ENCODE peak calls at places on chromosomes 4 and X, in ten cellular contexts. One of them, this sample, is unnamed.

GRCh38 chr4:48483777-48484493 is 792 bp downstream of the SLC10A4 start:
- DNase-seq in A673: no peak
- DNase-seq in tibial nerve: no peak
- DNase-seq in EL: no peak
- DNase-seq in heart right ventricle: no peak
- DNase-seq in GM23248: peak; percentile 22
- DNase-seq in NCI-H2171: no peak
- DNase-seq in left ventricle myocardium inferior: no peak
- DNase-seq in NCI-H1092: no peak
- DNase-seq in naive thymus-derived CD4-positive, alpha-beta T cell: no peak
- DNase-seq in this sample: peak; percentile 53

GRCh38 chr4:4386736-4387392 is at the start of gene NSG1:
- DNase-seq in A673: peak; percentile 33
- DNase-seq in tibial nerve: no peak
- DNase-seq in EL: peak; percentile 26
- DNase-seq in heart right ventricle: peak; percentile 36
- DNase-seq in GM23248: peak; percentile 60
- DNase-seq in NCI-H2171: no peak
- DNase-seq in left ventricle myocardium inferior: peak; percentile 29
- DNase-seq in NCI-H1092: peak; percentile 69
- DNase-seq in naive thymus-derived CD4-positive, alpha-beta T cell: peak; percentile 45
- DNase-seq in this sample: peak; percentile 50

GRCh38 chrX:17859609-17860178 is 1.4 kb downstream of the RAI2 start:
- DNase-seq in A673: no peak
- DNase-seq in tibial nerve: no peak
- DNase-seq in EL: no peak
- DNase-seq in heart right ventricle: no peak
- DNase-seq in GM23248: no peak
- DNase-seq in NCI-H2171: peak; percentile 15
- DNase-seq in left ventricle myocardium inferior: no peak
- DNase-seq in NCI-H1092: no peak
- DNase-seq in naive thymus-derived CD4-positive, alpha-beta T cell: peak; percentile 49
- DNase-seq in this sample: peak; percentile 57

GRCh38 chr4:6474053-6474568 is 1.7 kb upstream of the PPP2R2C start:
- DNase-seq in A673: no peak
- DNase-seq in tibial nerve: no peak
- DNase-seq in EL: no peak
- DNase-seq in heart right ventricle: no peak
- DNase-seq in GM23248: no peak
- DNase-seq in NCI-H2171: no peak
- DNase-seq in left ventricle myocardium inferior: no peak
- DNase-seq in NCI-H1092: no peak
- DNase-seq in naive thymus-derived CD4-positive, alpha-beta T cell: no peak
- DNase-seq in this sample: no peak

GRCh38 chr4:87851955-87852354 is 19.2 kb downstream of the MEPE start:
- DNase-seq in A673: no peak
- DNase-seq in tibial nerve: no peak
- DNase-seq in EL: no peak
- DNase-seq in heart right ventricle: no peak
- DNase-seq in GM23248: no peak
- DNase-seq in NCI-H2171: no peak
- DNase-seq in left ventricle myocardium inferior: no peak
- DNase-seq in NCI-H1092: no peak
- DNase-seq in naive thymus-derived CD4-positive, alpha-beta T cell: no peak
- DNase-seq in this sample: no peak

GRCh38 chr4:173192375-173193162 is 24.0 kb downstream of the GALNT7 start:
- DNase-seq in A673: peak; percentile 56
- DNase-seq in tibial nerve: no peak
- DNase-seq in EL: no peak
- DNase-seq in heart right ventricle: no peak
- DNase-seq in GM23248: no peak
- DNase-seq in NCI-H2171: no peak
- DNase-seq in left ventricle myocardium inferior: no peak
- DNase-seq in NCI-H1092: no peak
- DNase-seq in naive thymus-derived CD4-positive, alpha-beta T cell: no peak
- DNase-seq in this sample: no peak

GRCh38 chrX:153824348-153824747 is 6.0 kb downstream of the PDZD4 start:
- DNase-seq in A673: no peak
- DNase-seq in tibial nerve: no peak
- DNase-seq in EL: no peak
- DNase-seq in heart right ventricle: no peak
- DNase-seq in GM23248: no peak
- DNase-seq in NCI-H2171: no peak
- DNase-seq in left ventricle myocardium inferior: no peak
- DNase-seq in NCI-H1092: no peak
- DNase-seq in naive thymus-derived CD4-positive, alpha-beta T cell: no peak
- DNase-seq in this sample: no peak

GRCh38 chr4:153553820-153554173 is 87.6 kb downstream of the TMEM131L start:
- DNase-seq in A673: no peak
- DNase-seq in tibial nerve: no peak
- DNase-seq in EL: no peak
- DNase-seq in heart right ventricle: no peak
- DNase-seq in GM23248: peak; percentile 50
- DNase-seq in NCI-H2171: no peak
- DNase-seq in left ventricle myocardium inferior: no peak
- DNase-seq in NCI-H1092: no peak
- DNase-seq in naive thymus-derived CD4-positive, alpha-beta T cell: no peak
- DNase-seq in this sample: no peak

GRCh38 chr4:137664055-137664405 is 131.7 kb upstream of the PCDH18 start:
- DNase-seq in A673: peak; percentile 94
- DNase-seq in tibial nerve: no peak
- DNase-seq in EL: peak; percentile 77
- DNase-seq in heart right ventricle: no peak
- DNase-seq in GM23248: peak; percentile 75
- DNase-seq in NCI-H2171: no peak
- DNase-seq in left ventricle myocardium inferior: no peak
- DNase-seq in NCI-H1092: no peak
- DNase-seq in naive thymus-derived CD4-positive, alpha-beta T cell: no peak
- DNase-seq in this sample: no peak

GRCh38 chr4:22515145-22515887 is 550 bp downstream of the ADGRA3 start:
- DNase-seq in A673: peak; percentile 87
- DNase-seq in tibial nerve: peak; percentile 50
- DNase-seq in EL: peak; percentile 78
- DNase-seq in heart right ventricle: peak; percentile 61
- DNase-seq in GM23248: peak; percentile 81
- DNase-seq in NCI-H2171: peak; percentile 35
- DNase-seq in left ventricle myocardium inferior: peak; percentile 61
- DNase-seq in NCI-H1092: peak; percentile 31
- DNase-seq in naive thymus-derived CD4-positive, alpha-beta T cell: no peak
- DNase-seq in this sample: peak; percentile 82

GRCh38 chrX:10529344-10529743 is 91.0 kb downstream of the MID1 start:
- DNase-seq in A673: no peak
- DNase-seq in tibial nerve: no peak
- DNase-seq in EL: peak; percentile 62
- DNase-seq in heart right ventricle: no peak
- DNase-seq in GM23248: peak; percentile 65
- DNase-seq in NCI-H2171: no peak
- DNase-seq in left ventricle myocardium inferior: no peak
- DNase-seq in NCI-H1092: no peak
- DNase-seq in naive thymus-derived CD4-positive, alpha-beta T cell: no peak
- DNase-seq in this sample: no peak

GRCh38 chr4:156169011-156169410 is 215.3 kb upstream of the CTSO start:
- DNase-seq in A673: peak; percentile 85
- DNase-seq in tibial nerve: no peak
- DNase-seq in EL: peak; percentile 90
- DNase-seq in heart right ventricle: no peak
- DNase-seq in GM23248: peak; percentile 90
- DNase-seq in NCI-H2171: no peak
- DNase-seq in left ventricle myocardium inferior: peak; percentile 17
- DNase-seq in NCI-H1092: peak; percentile 39
- DNase-seq in naive thymus-derived CD4-positive, alpha-beta T cell: no peak
- DNase-seq in this sample: peak; percentile 29

GRCh38 chr4:16140520-16141249 is 56.9 kb upstream of the PROM1 start:
- DNase-seq in A673: no peak
- DNase-seq in tibial nerve: peak; percentile 33
- DNase-seq in EL: peak; percentile 82
- DNase-seq in heart right ventricle: no peak
- DNase-seq in GM23248: peak; percentile 83
- DNase-seq in NCI-H2171: no peak
- DNase-seq in left ventricle myocardium inferior: no peak
- DNase-seq in NCI-H1092: no peak
- DNase-seq in naive thymus-derived CD4-positive, alpha-beta T cell: no peak
- DNase-seq in this sample: no peak

GRCh38 chr4:95086532-95086931 is 328.8 kb downstream of the BMPR1B start:
- DNase-seq in A673: no peak
- DNase-seq in tibial nerve: no peak
- DNase-seq in EL: no peak
- DNase-seq in heart right ventricle: no peak
- DNase-seq in GM23248: peak; percentile 3
- DNase-seq in NCI-H2171: no peak
- DNase-seq in left ventricle myocardium inferior: no peak
- DNase-seq in NCI-H1092: no peak
- DNase-seq in naive thymus-derived CD4-positive, alpha-beta T cell: no peak
- DNase-seq in this sample: no peak